ENCODE peak calls at places on chromosomes 2 and 18, in seven cellular contexts. D, O, U, G, Q, C and N are unnamed samples. For H3K36me3, the result is how much of the 10 kb centered on the place peaks cover.

GRCh38 chr18:69628774-69629359 is 228.2 kb downstream of the DOK6 start:
- DNase-seq in D (no peak), O (no peak), U (no peak), G (no peak), Q (no peak), C (no peak), N (no peak)

GRCh38 chr2:211944572-211944971 is 594.0 kb downstream of the ERBB4 start:
- DNase-seq in D (no peak), O (no peak), U (no peak), G (no peak), Q (no peak), C (no peak), N (no peak)

GRCh38 chr18:44723973-44724778 is 43.5 kb downstream of the SETBP1 start:
- DNase-seq in D (peak), O (no peak), U (no peak), G (no peak), Q (no peak), C (no peak), N (no peak)

GRCh38 chr18:79566841-79567370 is 112.7 kb upstream of the CTDP1 start:
- DNase-seq in D (no peak), O (peak), U (peak), G (peak), Q (no peak), C (no peak), N (no peak)

GRCh38 chr2:47065771-47066380 is 89.2 kb downstream of the STPG4 start:
- DNase-seq in D (peak), O (no peak), U (no peak), G (no peak), Q (no peak), C (no peak), N (no peak)

GRCh38 chr2:69997296-69998184 is 36.1 kb upstream of the ASPRV1 start:
- DNase-seq in D (no peak), O (peak), U (no peak), G (peak), Q (no peak), C (peak), N (no peak)

GRCh38 chr18:24790347-24790746 is 329.9 kb downstream of the HRH4 start:
- DNase-seq in D (no peak), O (no peak), U (no peak), G (no peak), Q (no peak), C (no peak), N (no peak)

GRCh38 chr2:127083819-127084503 is 23.0 kb downstream of the BIN1 start:
- DNase-seq in D (no peak), O (peak), U (peak), G (no peak), Q (peak), C (no peak), N (peak)

GRCh38 chr2:133412637-133413164 is 155.6 kb downstream of the NCKAP5 start:
- DNase-seq in D (no peak), O (no peak), U (no peak), G (no peak), Q (no peak), C (no peak), N (no peak)

GRCh38 chr18:57961411-57961810 is 82.6 kb upstream of the NEDD4L start:
- DNase-seq in D (no peak), O (no peak), U (no peak), G (no peak), Q (no peak), C (no peak), N (no peak)

GRCh38 chr18:75213610-75214009 is 3.0 kb downstream of the TSHZ1 start:
- DNase-seq in D (no peak), O (no peak), U (no peak), G (no peak), Q (no peak), C (no peak), N (no peak)

GRCh38 chr2:214679736-214680135 is 129.7 kb downstream of the BARD1 start:
- DNase-seq in D (no peak), O (no peak), U (no peak), G (no peak), Q (no peak), C (no peak), N (no peak)

GRCh38 chr18:30927042-30927441 is 115.5 kb downstream of the DSC3 start:
- DNase-seq in D (no peak), O (no peak), U (no peak), G (no peak), Q (no peak), C (no peak), N (no peak)

GRCh38 chr2:219639356-219639755 is 11.9 kb downstream of the SLC4A3 start:
- DNase-seq in D (no peak), O (no peak), U (peak), G (peak), Q (no peak), C (no peak), N (no peak)

GRCh38 chr2:177753682-177754475 is 318.7 kb downstream of the PDE11A start:
- DNase-seq in D (peak), O (peak), U (no peak), G (no peak), Q (no peak), C (no peak), N (peak)

GRCh38 chr18:44259610-44260009 is 421.1 kb upstream of the SETBP1 start:
- DNase-seq in D (no peak), O (no peak), U (no peak), G (no peak), Q (no peak), C (no peak), N (no peak)

GRCh38 chr2:172280820-172281454 is 146.4 kb upstream of the ITGA6 start:
- DNase-seq in D (no peak), O (no peak), U (no peak), G (no peak), Q (no peak), C (no peak), N (peak)

GRCh38 chr2:85434677-85435076 is 16.2 kb downstream of the SH2D6 start:
- DNase-seq in D (no peak), O (peak), U (no peak), G (no peak), Q (no peak), C (no peak), N (no peak)

GRCh38 chr2:1489486-1489885 is 76.2 kb downstream of the TPO start:
- DNase-seq in D (no peak), O (no peak), U (no peak), G (peak), Q (no peak), C (no peak), N (no peak)

GRCh38 chr2:176772816-176773215 is 439.8 kb upstream of the HNRNPA3 start:
- DNase-seq in D (no peak), O (no peak), U (no peak), G (no peak), Q (no peak), C (no peak), N (no peak)

GRCh38 chr2:120222186-120223033 is 790 bp downstream of the TMEM185B start:
- DNase-seq in D (no peak), O (no peak), U (no peak), G (no peak), Q (no peak), C (no peak), N (peak)

GRCh38 chr2:78775291-78775690 is 250.2 kb upstream of the REG3G start:
- DNase-seq in D (no peak), O (no peak), U (no peak), G (no peak), Q (no peak), C (no peak), N (no peak)

GRCh38 chr18:54359233-54359632 is 1.5 kb downstream of the C18orf54 start:
- DNase-seq in D (no peak), O (no peak), U (no peak), G (no peak), Q (no peak), C (no peak), N (no peak)

GRCh38 chr2:30770791-30771190 is 36.5 kb downstream of the CAPN13 start:
- DNase-seq in D (no peak), O (no peak), U (no peak), G (no peak), Q (no peak), C (no peak), N (no peak)

GRCh38 chr18:46296656-46297055 is 192.5 kb downstream of the HAUS1 start:
- DNase-seq in D (no peak), O (no peak), U (peak), G (no peak), Q (no peak), C (no peak), N (no peak)

GRCh38 chr18:7272268-7273049 is 41.6 kb downstream of the LRRC30 start:
- DNase-seq in D (peak), O (peak), U (peak), G (no peak), Q (peak), C (no peak), N (peak)

GRCh38 chr2:170298115-170298514 is 120.2 kb downstream of the MYO3B start:
- DNase-seq in D (no peak), O (no peak), U (no peak), G (no peak), Q (no peak), C (no peak), N (no peak)

GRCh38 chr18:80167947-80168745 is 59.1 kb downstream of the ADNP2 start:
- DNase-seq in D (no peak), O (no peak), U (peak), G (no peak), Q (no peak), C (no peak), N (no peak)

GRCh38 chr2:17754773-17755425 is 961 bp downstream of the GEN1 start:
- DNase-seq in D (no peak), O (no peak), U (no peak), G (no peak), Q (no peak), C (no peak), N (no peak)

GRCh38 chr18:3885209-3885792 is 435.3 kb downstream of the TGIF1 start:
- DNase-seq in D (no peak), O (no peak), U (no peak), G (no peak), Q (no peak), C (no peak), N (no peak)
- TF ChIP-seq CTCF in D (peak), O (no peak), U (peak), G (no peak), Q (no peak), C (peak), N (no peak)

GRCh38 chr18:36889316-36889715 is 60.4 kb downstream of the KIAA1328 start:
- DNase-seq in D (no peak), O (no peak), U (no peak), G (no peak), Q (no peak), C (no peak), N (no peak)
- H3K4me3 ChIP-seq in D (no peak), O (no peak), U (no peak), G (no peak), Q (no peak), C (no peak), N (no peak)

GRCh38 chr2:131115752-131116151 is 10.6 kb downstream of the PLEKHB2 start:
- DNase-seq in D (no peak), O (no peak), U (no peak), G (no peak), Q (no peak), C (no peak), N (no peak)

GRCh38 chr2:131112477-131113027 is 7.4 kb downstream of the PLEKHB2 start:
- DNase-seq in D (no peak), O (no peak), U (no peak), G (no peak), Q (no peak), C (no peak), N (no peak)

GRCh38 chr2:131113566-131114227 is 8.6 kb downstream of the PLEKHB2 start:
- DNase-seq in D (no peak), O (no peak), U (no peak), G (no peak), Q (no peak), C (no peak), N (no peak)
- H3K36me3 ChIP-seq in D (under half), O (under half), U (under half), G (under half), Q (under half), C (under half), N (under half)

GRCh38 chr2:8984152-8984551 is 19.3 kb downstream of the MBOAT2 start:
- DNase-seq in D (no peak), O (no peak), U (no peak), G (no peak), Q (no peak), C (no peak), N (no peak)

GRCh38 chr2:8984855-8985254 is 18.6 kb downstream of the MBOAT2 start:
- DNase-seq in D (peak), O (no peak), U (no peak), G (no peak), Q (no peak), C (no peak), N (no peak)

GRCh38 chr2:8985561-8986326 is 17.7 kb downstream of the MBOAT2 start:
- DNase-seq in D (no peak), O (no peak), U (no peak), G (no peak), Q (no peak), C (no peak), N (no peak)

GRCh38 chr2:8987413-8987812 is 16.1 kb downstream of the MBOAT2 start:
- DNase-seq in D (no peak), O (no peak), U (no peak), G (no peak), Q (no peak), C (no peak), N (no peak)

DNA sequence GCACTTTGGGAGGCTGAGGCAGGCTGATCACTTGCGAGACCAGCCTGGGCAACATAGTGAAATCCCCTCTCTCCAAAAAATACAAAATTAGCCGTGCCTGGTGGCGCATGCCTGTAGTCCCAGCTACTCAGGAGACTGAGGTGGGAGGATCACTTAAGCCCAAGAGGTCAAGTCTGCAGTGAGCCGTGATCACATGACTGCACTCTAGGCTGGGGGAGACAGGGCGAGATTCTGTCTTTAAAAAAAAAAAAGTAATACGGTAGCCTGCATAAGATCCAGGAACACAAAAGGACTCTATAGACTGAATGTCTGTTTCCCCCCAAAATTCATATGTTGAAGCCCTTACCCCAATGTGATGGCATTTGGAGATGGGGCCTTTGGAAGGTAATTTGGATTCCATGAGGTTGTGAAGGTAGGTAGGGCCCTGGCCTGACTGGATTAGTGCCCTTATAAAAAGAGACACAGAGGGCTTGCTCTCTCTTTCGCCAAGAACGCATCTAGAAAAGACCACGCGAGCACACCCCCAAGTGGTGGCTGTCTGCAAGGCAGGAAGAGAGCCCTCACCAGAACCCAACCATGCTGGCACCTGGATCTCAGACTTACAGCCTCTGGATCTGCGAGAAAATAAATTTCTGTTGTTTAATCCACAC is 17.0 kb downstream of the MBOAT2 start:
- DNase-seq in D (peak), O (no peak), U (no peak), G (no peak), Q (no peak), C (no peak), N (no peak)
- TF ChIP-seq CTCF in D (peak), O (no peak), U (no peak), G (no peak), Q (no peak), C (peak), N (no peak)

GRCh38 chr18:22525883-22526282 is 108.2 kb upstream of the CTAGE1 start:
- DNase-seq in D (no peak), O (no peak), U (no peak), G (no peak), Q (no peak), C (no peak), N (no peak)

GRCh38 chr18:22525313-22525712 is 107.6 kb upstream of the CTAGE1 start:
- DNase-seq in D (no peak), O (no peak), U (no peak), G (no peak), Q (no peak), C (no peak), N (no peak)

GRCh38 chr18:22521026-22521707 is 103.5 kb upstream of the CTAGE1 start:
- DNase-seq in D (no peak), O (no peak), U (no peak), G (no peak), Q (no peak), C (no peak), N (no peak)

GRCh38 chr18:22524783-22525182 is 107.1 kb upstream of the CTAGE1 start:
- DNase-seq in D (no peak), O (no peak), U (no peak), G (no peak), Q (no peak), C (no peak), N (no peak)

DNA sequence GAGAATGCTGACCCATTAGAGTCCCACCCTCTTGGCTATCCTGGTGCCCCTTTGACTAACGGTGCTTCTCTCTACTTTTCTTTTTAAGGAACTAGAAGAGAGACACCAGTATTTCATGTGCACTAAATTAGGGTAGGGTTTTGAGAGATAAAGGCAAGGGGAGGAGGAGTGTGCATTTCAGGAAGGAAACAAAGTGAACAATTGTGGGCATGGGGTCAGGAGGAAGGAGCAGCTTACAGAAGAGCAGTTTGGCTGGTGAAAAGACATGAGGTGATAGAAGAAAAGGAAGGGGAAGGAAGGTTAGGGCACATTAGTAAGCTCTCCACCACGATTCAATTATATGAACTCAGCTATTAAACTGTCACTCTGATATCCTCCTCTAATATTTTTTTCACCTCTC is 105.8 kb upstream of the CTAGE1 start:
- DNase-seq in D (no peak), O (no peak), U (no peak), G (no peak), Q (no peak), C (no peak), N (no peak)
- H3K4me3 ChIP-seq in D (no peak), O (no peak), U (no peak), G (no peak), Q (no peak), C (no peak), N (no peak)

GRCh38 chr18:9133225-9133624 is 3.4 kb upstream of the ANKRD12 start:
- DNase-seq in D (no peak), O (no peak), U (no peak), G (no peak), Q (no peak), C (no peak), N (no peak)
- H3K36me3 ChIP-seq in D (under half), O (under half), U (half or more), G (half or more), Q (under half), C (under half), N (half or more)

GRCh38 chr2:100029460-100029859 is 112.9 kb downstream of the AFF3 start:
- DNase-seq in D (no peak), O (no peak), U (no peak), G (no peak), Q (no peak), C (no peak), N (no peak)
- TF ChIP-seq CTCF in D (no peak), O (no peak), U (no peak), G (no peak), Q (no peak), C (peak), N (peak)

GRCh38 chr2:180507028-180507427 is 473.4 kb upstream of the UBE2E3 start:
- DNase-seq in D (no peak), O (no peak), U (no peak), G (no peak), Q (no peak), C (no peak), N (no peak)

GRCh38 chr2:180508451-180508850 is 472.0 kb upstream of the UBE2E3 start:
- DNase-seq in D (no peak), O (no peak), U (no peak), G (no peak), Q (no peak), C (no peak), N (no peak)

DNA sequence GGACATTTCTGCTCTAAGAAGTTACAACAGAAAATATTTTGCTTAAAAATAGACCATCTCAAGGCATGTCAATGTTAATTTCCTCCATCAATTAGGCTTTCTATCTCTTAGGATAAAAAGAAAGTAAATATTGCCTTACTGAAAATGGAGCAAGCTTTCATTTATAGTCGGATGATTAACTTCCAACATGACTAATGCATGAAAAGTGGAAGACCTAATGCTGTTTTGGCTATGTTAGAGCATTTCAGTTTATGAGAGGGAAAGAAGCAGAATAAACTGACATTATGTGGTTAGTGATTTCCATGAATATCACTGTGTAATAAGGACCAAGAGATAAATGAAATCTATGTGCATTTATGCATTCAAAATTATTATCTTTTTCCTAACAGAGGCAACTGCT is 475.2 kb upstream of the UBE2E3 start:
- DNase-seq in D (no peak), O (no peak), U (no peak), G (no peak), Q (no peak), C (no peak), N (no peak)
- H3K4me3 ChIP-seq in D (no peak), O (no peak), U (no peak), G (no peak), Q (no peak), C (no peak), N (no peak)